ENCODE peak calls at places on chromosomes 2 and 18, in ten cellular contexts. O, T, S, X, E, F, L, W, P and H are unnamed samples.

GRCh38 chr2:8380573-8380972 is 301.3 kb upstream of the ID2 start:
- DNase-seq in L (no peak), F (no peak), W (no peak), E (no peak), P (no peak), T (no peak), O (no peak), S (no peak), X (no peak), H (no peak)

GRCh38 chr2:185291035-185291647 is 447.5 kb upstream of the FSIP2 start:
- DNase-seq in W (peak), E (peak), P (no peak), T (no peak), S (peak), L (no peak), X (no peak), O (no peak), F (peak), H (no peak)

GRCh38 chr2:53021285-53021684 is 746.3 kb upstream of the CHAC2 start:
- DNase-seq in W (no peak), T (no peak), L (no peak), S (no peak), E (no peak), P (no peak), F (no peak), X (no peak), O (no peak), H (no peak)

GRCh38 chr2:97724073-97724410 is 10.7 kb downstream of the ZAP70 start:
- DNase-seq in P (no peak), T (no peak), F (no peak), X (no peak), E (no peak), W (no peak), O (no peak), L (no peak), S (no peak), H (no peak)

GRCh38 chr18:28960146-28960545 is 783.2 kb upstream of the CDH2 start:
- DNase-seq in W (no peak), S (no peak), E (no peak), L (no peak), F (no peak), O (no peak), T (no peak), P (no peak), X (no peak), H (no peak)

GRCh38 chr2:28828382-28828781 is 17.7 kb downstream of the SPDYA start:
- DNase-seq in S (no peak), T (no peak), F (no peak), L (no peak), X (no peak), W (no peak), O (no peak), P (no peak), E (no peak), H (no peak)

GRCh38 chr2:128354161-128354560 is 35.5 kb upstream of the HS6ST1 start:
- DNase-seq in W (no peak), P (no peak), T (no peak), X (no peak), L (no peak), E (no peak), F (no peak), O (no peak), S (no peak), H (no peak)

GRCh38 chr2:101617786-101618185 is 79.7 kb upstream of the MAP4K4 start:
- DNase-seq in W (no peak), E (no peak), O (no peak), L (no peak), S (peak), P (no peak), F (no peak), X (no peak), T (no peak), H (no peak)

GRCh38 chr2:222703091-222703490 is 31.6 kb downstream of the MOGAT1 start:
- DNase-seq in W (no peak), O (no peak), L (no peak), E (no peak), X (no peak), S (no peak), P (no peak), T (no peak), F (no peak), H (no peak)

GRCh38 chr18:62690416-62690815 is 24.9 kb upstream of the PHLPP1 start:
- DNase-seq in X (no peak), W (no peak), S (no peak), O (no peak), P (no peak), L (no peak), E (no peak), F (no peak), T (no peak), H (no peak)

GRCh38 chr18:10078053-10078452 is 164.2 kb downstream of the VAPA start:
- DNase-seq in S (no peak), P (no peak), L (no peak), F (no peak), T (no peak), E (no peak), W (no peak), X (no peak), O (no peak), H (no peak)

GRCh38 chr2:95380280-95380679 is 22.2 kb upstream of the FAHD2A start:
- DNase-seq in W (no peak), P (no peak), F (no peak), E (no peak), S (no peak), X (no peak), L (no peak), T (no peak), O (no peak), H (no peak)

GRCh38 chr2:41719756-41720155 is 328.1 kb upstream of the PKDCC start:
- DNase-seq in P (no peak), E (no peak), X (no peak), T (no peak), O (no peak), L (no peak), W (no peak), F (no peak), S (no peak), H (no peak)

GRCh38 chr2:83162421-83162820 is 1296.7 kb downstream of the SUCLG1 start:
- DNase-seq in W (no peak), X (no peak), E (no peak), S (no peak), O (no peak), L (no peak), F (no peak), P (no peak), T (no peak), H (no peak)

GRCh38 chr2:186590538-186591441 is 934 bp downstream of the ITGAV start:
- DNase-seq in F (no peak), O (no peak), L (no peak), X (no peak), E (no peak), W (peak), T (no peak), S (peak), P (no peak), H (peak)

GRCh38 chr2:46477912-46478311 is 1.5 kb upstream of the TMEM247 start:
- DNase-seq in P (no peak), E (no peak), S (no peak), X (no peak), T (no peak), F (no peak), L (no peak), W (no peak), O (no peak), H (no peak)

GRCh38 chr2:74464406-74464805 is 776 bp downstream of the MOGS start:
- DNase-seq in W (no peak), E (no peak), O (no peak), X (no peak), L (no peak), S (no peak), P (no peak), F (no peak), T (no peak), H (no peak)

GRCh38 chr18:79952996-79953559 is 1.6 kb upstream of the SLC66A2 start:
- DNase-seq in L (no peak), X (no peak), S (no peak), E (no peak), T (no peak), W (no peak), F (no peak), O (no peak), P (no peak), H (no peak)

GRCh38 chr2:101753207-101753616 is 55.7 kb downstream of the MAP4K4 start:
- DNase-seq in F (no peak), L (no peak), E (no peak), O (no peak), X (no peak), S (no peak), W (no peak), T (no peak), P (no peak), H (no peak)

GRCh38 chr18:14924226-14924625 is 176.3 kb downstream of the ANKRD30B start:
- DNase-seq in O (no peak), L (no peak), X (no peak), T (no peak), E (no peak), W (no peak), F (no peak), S (no peak), P (no peak), H (no peak)

GRCh38 chr2:120034616-120035015 is 21.7 kb downstream of the EPB41L5 start:
- DNase-seq in W (no peak), P (no peak), L (no peak), F (no peak), E (no peak), O (no peak), T (no peak), S (no peak), X (no peak), H (no peak)

GRCh38 chr2:1643220-1643619 is 101.1 kb downstream of the PXDN start:
- DNase-seq in P (no peak), T (no peak), W (no peak), L (no peak), O (no peak), E (no peak), F (no peak), X (no peak), S (no peak), H (no peak)

GRCh38 chr18:39453882-39454281 is 1888.3 kb upstream of the CELF4 start:
- DNase-seq in O (peak), T (no peak), P (no peak), W (no peak), E (no peak), X (no peak), S (no peak), F (no peak), L (no peak), H (no peak)

GRCh38 chr2:239832995-239833727 is 192.0 kb downstream of the NDUFA10 start:
- DNase-seq in X (no peak), W (no peak), T (peak), S (no peak), O (no peak), E (no peak), L (no peak), F (no peak), P (no peak), H (no peak)

GRCh38 chr2:120765911-120766757 is 30.5 kb downstream of the GLI2 start:
- DNase-seq in P (no peak), S (peak), F (no peak), W (no peak), O (peak), L (no peak), T (no peak), X (no peak), E (no peak), H (no peak)

GRCh38 chr18:13446581-13447470 is 228.3 kb downstream of the LDLRAD4 start:
- DNase-seq in P (no peak), W (no peak), E (no peak), S (peak), T (no peak), L (no peak), O (no peak), X (no peak), F (no peak), H (no peak)

GRCh38 chr2:170468557-170468956 is 246.6 kb upstream of the SP5 start:
- DNase-seq in O (no peak), W (no peak), E (no peak), T (no peak), L (no peak), F (no peak), S (no peak), P (no peak), X (no peak), H (no peak)

GRCh38 chr2:165248238-165248637 is 9.0 kb downstream of the SCN2A start:
- DNase-seq in F (no peak), T (no peak), E (no peak), X (no peak), W (no peak), S (no peak), L (no peak), O (no peak), P (no peak), H (no peak)

GRCh38 chr2:105052773-105053172 is 14.9 kb downstream of the MRPS9 start:
- DNase-seq in T (no peak), F (no peak), O (no peak), L (no peak), S (no peak), P (no peak), W (peak), X (no peak), E (no peak), H (no peak)

GRCh38 chr2:204205548-204205947 is 269.0 kb downstream of the ICOS start:
- DNase-seq in S (peak), P (no peak), E (no peak), T (no peak), X (no peak), O (no peak), F (no peak), L (no peak), W (no peak), H (no peak)